ENCODE peak calls at places on chromosomes 3 and 15, in five cellular contexts. K, R, A, E and J are unnamed samples.

GRCh38 chr3:171566803-171567422 is 106.7 kb upstream of the TNIK start:
- DNase-seq in K (peak; percentile 50), R (peak; percentile 42), A (peak; percentile 63), E (peak; percentile 28), J (peak; percentile 41)

GRCh38 chr3:190840146-190840545 is 22.3 kb downstream of the GMNC start:
- DNase-seq in K (no peak), R (no peak), A (no peak), E (no peak), J (no peak)

GRCh38 chr3:132911741-132912415 is 126.3 kb upstream of the TMEM108 start:
- DNase-seq in K (no peak), R (no peak), A (peak; percentile 20), E (no peak), J (no peak)

GRCh38 chr15:63985221-63986184 is 60.8 kb downstream of the DAPK2 start:
- DNase-seq in K (no peak), R (no peak), A (no peak), E (no peak), J (no peak)

GRCh38 chr3:128488995-128489859 is 3.8 kb downstream of the GATA2 start:
- DNase-seq in K (peak; percentile 78), R (no peak), A (peak; percentile 84), E (peak; percentile 35), J (peak; percentile 65)

GRCh38 chr15:40456738-40457137 is 14.0 kb upstream of the CHST14 start:
- DNase-seq in K (no peak), R (no peak), A (no peak), E (no peak), J (no peak)

GRCh38 chr15:100911086-100911485 is 8.1 kb upstream of the LRRK1 start:
- DNase-seq in K (no peak), R (no peak), A (no peak), E (no peak), J (no peak)

GRCh38 chr15:35437157-35437556 is 108.8 kb downstream of the DPH6 start:
- DNase-seq in K (no peak), R (no peak), A (no peak), E (peak; percentile 12), J (no peak)

GRCh38 chr3:6447166-6447801 is 413.6 kb upstream of the GRM7 start:
- DNase-seq in K (no peak), R (no peak), A (no peak), E (no peak), J (no peak)

DNA sequence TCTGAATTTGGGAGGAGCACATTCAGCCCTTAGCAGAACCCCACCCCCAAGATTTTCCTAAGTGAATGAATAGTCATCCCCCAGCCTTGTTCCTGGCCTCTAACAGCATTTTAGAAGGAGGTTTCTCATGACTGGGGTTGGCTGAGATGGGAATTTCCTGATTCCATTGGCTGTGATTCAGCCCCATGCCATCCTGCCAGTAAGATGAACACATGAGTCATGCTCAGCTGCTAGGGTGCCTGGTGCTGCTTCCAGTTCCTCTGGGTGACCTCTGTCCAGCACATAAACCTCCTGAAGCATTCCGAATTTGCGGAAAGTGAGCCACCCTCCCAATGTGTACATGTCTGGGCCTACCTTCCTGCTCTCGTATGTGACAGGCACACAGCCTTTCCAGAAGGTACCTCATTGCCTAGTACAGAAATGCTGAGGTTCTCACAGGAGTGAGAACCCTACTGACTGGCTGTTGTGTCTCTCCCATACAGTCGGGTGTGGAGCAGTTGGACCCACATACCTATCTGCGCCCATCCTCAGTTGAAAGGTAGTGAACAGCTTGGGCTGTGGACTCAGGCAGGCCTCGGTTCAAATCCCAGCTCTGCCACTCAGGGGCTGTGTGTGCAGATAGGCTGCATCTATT is 91.7 kb downstream of the APBA2 start:
- DNase-seq in K (no peak), R (no peak), A (no peak), E (peak; percentile 73), J (no peak)
- TF ChIP-seq POLR2AphosphoS5 in K (peak; percentile 55), R (no peak), A (no peak), E (peak; percentile 44), J (no peak)

DNA sequence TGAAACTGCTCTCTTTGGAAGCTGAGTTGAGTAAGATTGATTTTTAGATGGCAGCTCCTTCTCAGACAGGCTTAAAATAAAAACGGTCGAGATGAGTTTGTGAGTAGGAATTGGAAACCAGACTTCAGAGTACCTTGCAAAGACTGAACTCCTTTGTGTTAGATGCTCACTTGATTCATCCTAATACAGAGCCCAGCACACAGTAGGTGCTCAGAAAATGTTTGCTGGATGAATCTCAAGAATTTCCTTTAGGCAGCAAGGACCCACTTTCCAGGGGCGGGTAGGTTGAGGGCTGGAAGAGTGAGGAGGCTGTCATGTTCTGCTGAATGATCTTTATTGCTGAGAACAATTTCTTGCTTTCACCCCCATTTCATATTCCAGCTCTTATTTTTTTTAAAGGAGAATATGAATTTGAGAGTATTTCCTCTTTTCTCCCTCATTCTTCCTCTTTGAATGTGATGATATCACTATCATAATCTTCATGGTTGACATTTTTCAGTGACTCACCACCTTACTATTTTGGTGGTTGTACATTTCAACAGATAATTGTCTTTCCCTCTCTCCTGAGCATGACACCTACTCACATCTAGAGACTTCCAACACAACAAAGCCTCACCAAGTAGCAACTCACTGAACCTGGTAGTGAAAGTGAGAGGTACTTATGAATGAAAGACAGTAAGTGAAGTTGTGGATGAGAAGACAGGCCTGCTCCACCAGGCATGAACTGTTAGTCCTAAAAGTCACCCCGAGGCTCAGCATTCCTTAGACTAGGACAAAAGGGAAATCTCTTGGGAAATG is 113.3 kb downstream of the PDCD6IP start:
- DNase-seq in K (no peak), R (no peak), A (peak; percentile 77), E (peak; percentile 0), J (no peak)
- TF ChIP-seq ZBTB33 in K (no peak), R (no peak), A (no peak), E (no peak), J (no peak)

GRCh38 chr3:65595222-65595996 is 443.3 kb downstream of the MAGI1 start:
- DNase-seq in K (peak; percentile 36), R (no peak), A (no peak), E (no peak), J (no peak)

GRCh38 chr3:65593780-65594752 is 444.7 kb downstream of the MAGI1 start:
- DNase-seq in K (peak; percentile 12), R (no peak), A (no peak), E (no peak), J (no peak)

GRCh38 chr3:65596511-65597224 is 442.1 kb downstream of the MAGI1 start:
- DNase-seq in K (peak; percentile 16), R (no peak), A (no peak), E (no peak), J (no peak)

GRCh38 chr3:65597225-65597951 is 441.3 kb downstream of the MAGI1 start:
- DNase-seq in K (peak; percentile 87), R (no peak), A (no peak), E (no peak), J (no peak)

GRCh38 chr3:65595997-65596300 is 442.8 kb downstream of the MAGI1 start:
- DNase-seq in K (no peak), R (no peak), A (no peak), E (no peak), J (no peak)
- TF ChIP-seq POLR2AphosphoS5 in K (no peak), R (no peak), A (no peak), E (no peak), J (no peak)

DNA sequence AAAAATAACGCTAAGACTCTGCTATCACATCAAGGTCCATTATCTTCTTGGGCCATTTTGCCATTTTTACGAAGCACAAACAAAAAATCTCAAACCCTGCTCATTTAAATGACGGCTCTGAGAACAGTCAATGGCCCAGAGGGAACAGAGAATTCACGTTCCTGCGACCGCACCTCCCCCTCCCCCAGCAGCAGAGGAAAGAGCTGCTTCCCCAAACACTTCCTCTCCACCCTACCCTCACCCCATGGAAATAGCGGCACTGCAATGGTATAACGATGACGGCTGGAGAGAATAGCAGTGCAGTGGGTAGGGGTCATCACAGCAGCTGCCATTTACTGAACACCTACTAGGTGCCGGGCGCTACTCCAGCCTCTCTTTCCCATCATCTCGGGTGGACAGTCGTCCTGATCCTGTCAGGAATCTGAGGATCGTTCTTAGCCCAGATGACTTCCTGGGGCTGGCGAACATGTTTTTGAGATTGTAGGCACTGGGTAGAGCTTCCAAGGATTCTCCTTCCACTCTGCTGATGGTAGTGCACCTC is 113.3 kb downstream of the IQSEC1 start:
- DNase-seq in K (no peak), R (no peak), A (peak; percentile 61), E (no peak), J (no peak)
- TF ChIP-seq ZBTB33 in K (no peak), R (no peak), A (no peak), E (no peak), J (no peak)

GRCh38 chr3:29451901-29452300 is 171.0 kb downstream of the RBMS3 start:
- DNase-seq in K (no peak), R (no peak), A (no peak), E (no peak), J (no peak)

GRCh38 chr3:29454326-29454725 is 173.5 kb downstream of the RBMS3 start:
- DNase-seq in K (no peak), R (no peak), A (no peak), E (no peak), J (no peak)

GRCh38 chr3:29452923-29453277 is 172.0 kb downstream of the RBMS3 start:
- DNase-seq in K (no peak), R (no peak), A (no peak), E (no peak), J (no peak)

GRCh38 chr3:29456901-29457300 is 176.0 kb downstream of the RBMS3 start:
- DNase-seq in K (no peak), R (no peak), A (no peak), E (no peak), J (no peak)

GRCh38 chr3:29453278-29453961 is 172.5 kb downstream of the RBMS3 start:
- DNase-seq in K (peak; percentile 55), R (no peak), A (no peak), E (no peak), J (no peak)
- TF ChIP-seq POLR2AphosphoS5 in K (peak; percentile 39), R (no peak), A (no peak), E (no peak), J (no peak)

GRCh38 chr3:142926368-142926944 is 37.0 kb downstream of the PAQR9 start:
- DNase-seq in K (no peak), R (no peak), A (no peak), E (no peak), J (no peak)

GRCh38 chr3:142929890-142930289 is 33.6 kb downstream of the PAQR9 start:
- DNase-seq in K (no peak), R (no peak), A (peak; percentile 77), E (no peak), J (no peak)

GRCh38 chr3:142930510-142930909 is 33.0 kb downstream of the PAQR9 start:
- DNase-seq in K (no peak), R (no peak), A (no peak), E (peak; percentile 24), J (no peak)

GRCh38 chr3:142931222-142931621 is 32.3 kb downstream of the PAQR9 start:
- DNase-seq in K (peak; percentile 44), R (no peak), A (no peak), E (no peak), J (peak; percentile 41)

GRCh38 chr3:142929109-142929508 is 34.4 kb downstream of the PAQR9 start:
- DNase-seq in K (no peak), R (no peak), A (peak; percentile 87), E (peak; percentile 62), J (peak; percentile 55)
- TF ChIP-seq ZBTB33 in K (no peak), R (no peak), A (no peak), E (no peak), J (no peak)